ENCODE peak calls at places on chromosome 6, in nine cellular contexts. E is B cell, W is mucosa of descending colon, O is WTC11, Z is cardiac fibroblast, H is lower leg skin, Y is psoas muscle, V is GM06990, B is sigmoid colon. S is an unnamed sample.

GRCh38 chr6:106293113-106293512 is 32.4 kb downstream of the ATG5 start:
- DNase-seq in E (no peak), W (no peak), O (no peak), Z (no peak), H (no peak), Y (no peak), V (no peak), B (no peak), S (no peak)

GRCh38 chr6:105608711-105609374 is 206.0 kb upstream of the PREP start:
- DNase-seq in E (no peak), W (peak), O (no peak), Z (peak), H (no peak), Y (no peak), V (no peak), B (no peak), S (no peak)

GRCh38 chr6:39882567-39882953 is 51.7 kb downstream of the MOCS1 start:
- DNase-seq in E (no peak), W (no peak), O (no peak), Z (peak), H (no peak), Y (no peak), V (no peak), B (peak), S (no peak)

GRCh38 chr6:116412270-116412669 is 41.5 kb downstream of the DSE start:
- DNase-seq in E (no peak), W (no peak), O (no peak), Z (peak), H (no peak), Y (peak), V (no peak), B (peak), S (no peak)

GRCh38 chr6:87702589-87702945 is 534 bp upstream of the AKIRIN2 start:
- DNase-seq in E (peak), W (no peak), O (no peak), Z (peak), H (no peak), Y (no peak), V (no peak), B (no peak), S (no peak)

GRCh38 chr6:18823782-18824386 is 436.7 kb downstream of the RNF144B start:
- DNase-seq in E (no peak), W (peak), O (peak), Z (peak), H (no peak), Y (no peak), V (no peak), B (no peak), S (no peak)

GRCh38 chr6:78611097-78611625 is 256.2 kb upstream of the IRAK1BP1 start:
- DNase-seq in E (no peak), W (no peak), O (no peak), Z (no peak), H (no peak), Y (no peak), V (no peak), B (no peak), S (no peak)

GRCh38 chr6:15244605-15245360 is 1.1 kb upstream of the JARID2 start:
- DNase-seq in E (peak), W (peak), O (peak), Z (peak), H (peak), Y (peak), V (peak), B (peak), S (peak)

GRCh38 chr6:126112171-126112632 is 125.9 kb downstream of the TRMT11 start:
- DNase-seq in E (no peak), W (no peak), O (no peak), Z (peak), H (no peak), Y (no peak), V (no peak), B (no peak), S (no peak)
- TF ChIP-seq CTCF in E (no peak), W (no peak), O (no peak), Z (no peak), H (no peak), Y (no peak), V (no peak), B (no peak), S (no peak)

DNA sequence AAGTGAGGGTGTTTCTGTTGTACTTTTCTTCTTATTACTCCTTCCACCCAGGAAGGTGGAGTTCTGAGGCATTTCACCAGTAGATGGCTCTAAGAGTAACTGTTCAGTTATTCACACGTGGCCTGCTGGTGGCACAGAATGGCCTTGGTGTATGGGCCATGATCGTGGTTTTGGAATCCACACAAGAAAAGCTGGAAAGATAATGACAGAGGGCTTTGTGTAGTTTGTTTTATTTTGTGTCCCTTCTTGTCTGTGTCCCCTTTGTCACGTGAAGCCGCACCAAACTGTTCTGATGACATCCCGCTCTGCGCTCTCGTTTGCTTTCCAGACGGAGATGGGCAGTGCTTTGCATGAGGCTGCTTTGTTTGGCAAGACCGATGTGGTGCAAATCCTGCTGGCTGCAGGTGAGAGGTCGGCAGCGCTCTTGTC is 93.4 kb downstream of the ANKS1A start:
- DNase-seq in E (no peak), W (no peak), O (no peak), Z (peak), H (no peak), Y (no peak), V (no peak), B (no peak), S (peak)
- TF ChIP-seq CTCF in E (no peak), W (no peak), O (no peak), Z (peak), H (no peak), Y (peak), V (peak), B (no peak), S (no peak)

GRCh38 chr6:52303178-52303577 is 18.6 kb upstream of the MCM3 start:
- DNase-seq in E (no peak), W (no peak), O (no peak), Z (no peak), H (no peak), Y (no peak), V (no peak), B (no peak), S (no peak)

GRCh38 chr6:52300489-52300931 is 16.0 kb upstream of the MCM3 start:
- DNase-seq in E (no peak), W (no peak), O (no peak), Z (no peak), H (no peak), Y (no peak), V (no peak), B (no peak), S (no peak)

GRCh38 chr6:52297433-52297832 is 12.9 kb upstream of the MCM3 start:
- DNase-seq in E (no peak), W (no peak), O (no peak), Z (no peak), H (no peak), Y (no peak), V (peak), B (no peak), S (peak)

GRCh38 chr6:52301326-52301725 is 16.8 kb upstream of the MCM3 start:
- DNase-seq in E (no peak), W (no peak), O (no peak), Z (no peak), H (no peak), Y (no peak), V (no peak), B (no peak), S (no peak)

DNA sequence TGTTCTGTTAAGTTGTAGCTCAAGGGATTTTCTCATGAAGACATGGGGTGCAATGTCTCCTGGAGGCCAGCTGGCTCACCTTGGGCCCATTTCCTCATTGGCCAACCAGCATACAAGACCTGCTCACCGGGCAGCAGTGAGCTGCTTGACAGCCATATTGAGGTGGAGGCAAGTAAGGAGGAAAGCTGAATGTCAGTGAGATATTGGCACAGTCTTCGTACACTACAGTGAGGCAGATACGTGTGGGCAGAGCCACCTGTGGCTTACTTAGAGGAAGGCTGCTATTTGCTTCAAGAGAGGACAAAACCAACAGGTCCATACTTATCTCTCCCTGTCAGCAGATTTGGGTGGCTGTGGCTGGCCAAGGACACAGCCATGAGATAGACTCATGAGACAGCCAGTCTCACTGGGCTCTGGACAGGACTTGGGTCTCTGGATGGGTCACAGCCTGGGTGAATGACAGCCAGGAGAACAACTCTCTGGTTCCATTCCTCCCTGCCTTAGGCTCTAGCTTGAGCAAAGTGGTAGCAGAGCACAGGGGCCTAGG is 15.1 kb upstream of the MCM3 start:
- DNase-seq in E (no peak), W (no peak), O (no peak), Z (no peak), H (no peak), Y (no peak), V (no peak), B (no peak), S (no peak)
- TF ChIP-seq CTCF in E (no peak), W (no peak), O (no peak), Z (no peak), H (no peak), Y (no peak), V (no peak), B (no peak), S (no peak)

GRCh38 chr6:73542882-73543281 is 22.1 kb upstream of the EEF1A1 start:
- DNase-seq in E (no peak), W (no peak), O (no peak), Z (no peak), H (peak), Y (no peak), V (no peak), B (no peak), S (no peak)
- TF ChIP-seq CTCF in E (no peak), W (no peak), O (no peak), Z (no peak), H (no peak), Y (no peak), V (no peak), B (no peak), S (no peak)

GRCh38 chr6:82364087-82365010 is 732 bp downstream of the TPBG start:
- DNase-seq in E (no peak), W (peak), O (peak), Z (peak), H (peak), Y (peak), V (peak), B (peak), S (peak)
- TF ChIP-seq CTCF in E (no peak), W (no peak), O (no peak), Z (peak), H (no peak), Y (no peak), V (peak), B (no peak), S (no peak)

GRCh38 chr6:144597511-144597910 is 312.4 kb downstream of the UTRN start:
- DNase-seq in E (no peak), W (no peak), O (no peak), Z (no peak), H (no peak), Y (no peak), V (no peak), B (no peak), S (no peak)
- TF ChIP-seq CTCF in E (no peak), W (no peak), O (no peak), Z (no peak), H (no peak), Y (no peak), V (no peak), B (no peak), S (no peak)

GRCh38 chr6:26392932-26393636 is 9.0 kb upstream of the BTN3A1 start:
- DNase-seq in E (no peak), W (no peak), O (no peak), Z (peak), H (no peak), Y (no peak), V (no peak), B (no peak), S (no peak)
- TF ChIP-seq CTCF in E (no peak), W (no peak), O (no peak), Z (no peak), H (no peak), Y (no peak), V (no peak), B (no peak), S (no peak)

GRCh38 chr6:26520088-26520839 is 17.9 kb upstream of the HMGN4 start:
- DNase-seq in E (no peak), W (no peak), O (peak), Z (no peak), H (no peak), Y (no peak), V (no peak), B (peak), S (no peak)

GRCh38 chr6:26519359-26519758 is 18.8 kb upstream of the HMGN4 start:
- DNase-seq in E (no peak), W (no peak), O (no peak), Z (no peak), H (no peak), Y (no peak), V (no peak), B (no peak), S (no peak)

GRCh38 chr6:26521485-26522391 is 16.4 kb upstream of the HMGN4 start:
- DNase-seq in E (peak), W (peak), O (peak), Z (peak), H (peak), Y (peak), V (peak), B (peak), S (peak)

GRCh38 chr6:26524722-26525360 is 13.3 kb upstream of the HMGN4 start:
- DNase-seq in E (no peak), W (no peak), O (no peak), Z (no peak), H (peak), Y (no peak), V (no peak), B (no peak), S (no peak)

GRCh38 chr6:26520840-26521484 is 17.2 kb upstream of the HMGN4 start:
- DNase-seq in E (peak), W (peak), O (peak), Z (peak), H (peak), Y (peak), V (peak), B (peak), S (peak)
- TF ChIP-seq CTCF in E (no peak), W (no peak), O (no peak), Z (no peak), H (no peak), Y (no peak), V (peak), B (no peak), S (no peak)

DNA sequence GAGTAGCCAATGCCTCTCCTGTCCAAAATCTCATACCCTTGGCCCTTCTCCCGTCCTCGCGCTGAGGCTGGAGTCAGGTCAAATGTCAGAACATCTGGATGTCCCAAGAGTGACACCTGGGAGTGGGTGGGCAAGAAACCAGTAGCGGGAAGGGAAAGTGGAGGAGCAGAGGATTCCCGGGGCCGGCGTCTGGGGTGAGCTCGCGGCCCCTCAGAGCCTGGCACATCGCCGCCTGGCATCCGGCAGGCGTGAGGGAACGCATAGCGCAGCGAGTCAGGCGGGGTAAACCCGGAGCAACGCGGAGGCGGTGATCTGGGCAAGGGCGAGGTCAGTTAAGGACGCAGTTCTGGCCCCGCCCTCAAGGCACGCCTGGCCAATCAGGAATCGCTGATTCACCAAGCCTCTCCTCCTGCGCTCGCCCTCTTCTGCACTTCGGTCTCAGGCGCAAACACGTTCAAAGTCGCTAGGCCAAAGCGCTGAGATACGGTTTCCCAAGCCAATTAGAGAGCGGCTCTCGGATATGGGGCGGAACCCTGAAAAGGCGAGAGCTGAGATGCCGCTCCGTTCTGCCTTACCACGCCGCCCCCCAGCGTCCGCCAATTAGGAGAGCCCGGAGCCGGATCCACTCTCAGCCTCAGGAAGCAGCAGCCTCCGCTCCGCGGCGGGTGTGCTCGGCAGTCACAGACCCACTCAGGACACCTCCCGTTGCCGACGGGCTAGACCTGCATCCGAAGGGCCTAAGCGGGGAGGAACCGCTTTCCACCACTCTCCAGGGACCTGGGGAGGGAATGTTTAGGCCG is 22.5 kb downstream of the VPS52 start:
- DNase-seq in E (peak), W (peak), O (peak), Z (peak), H (peak), Y (peak), V (peak), B (peak), S (peak)
- TF ChIP-seq CTCF in E (no peak), W (no peak), O (no peak), Z (no peak), H (no peak), Y (no peak), V (no peak), B (no peak), S (no peak)

DNA sequence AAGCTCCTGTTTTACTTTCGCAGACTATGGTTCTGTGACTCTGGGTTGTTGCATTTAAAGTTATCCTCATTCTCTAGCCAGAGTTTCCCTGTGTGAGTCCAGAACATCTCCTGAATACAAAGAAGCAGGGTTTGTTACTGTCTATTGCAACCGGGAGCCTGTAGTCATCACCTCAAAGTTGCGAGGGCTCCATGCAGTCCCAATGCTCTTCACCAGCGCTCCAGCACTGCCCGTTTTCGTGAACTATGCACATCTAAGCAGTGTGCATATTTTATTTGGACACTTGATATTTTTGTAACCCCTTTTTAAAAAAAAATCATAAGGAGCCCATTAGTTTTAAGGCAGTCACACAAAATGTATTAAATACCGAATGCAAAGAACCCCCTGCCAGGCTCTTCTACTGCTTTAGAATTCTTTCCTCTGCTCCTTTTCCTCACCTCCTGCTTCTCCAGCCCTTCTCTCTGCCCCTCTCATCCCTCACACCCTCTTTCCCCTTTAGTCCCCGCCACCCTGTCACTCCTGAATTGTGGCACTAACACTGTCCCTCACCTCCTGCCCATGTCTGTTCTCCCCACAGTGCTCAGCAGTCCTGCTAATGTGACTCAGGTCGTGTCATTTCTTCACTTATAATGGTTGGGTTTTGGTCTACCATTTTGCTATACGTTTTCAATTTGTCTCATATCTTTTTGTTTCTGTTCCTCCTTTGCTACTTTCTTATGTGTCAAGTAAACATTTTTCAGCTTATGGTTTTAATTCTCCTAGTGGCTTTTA is 1.1 kb upstream of the HLA-C start:
- DNase-seq in E (no peak), W (peak), O (no peak), Z (no peak), H (no peak), Y (no peak), V (no peak), B (no peak), S (no peak)
- TF ChIP-seq CTCF in E (no peak), W (no peak), O (no peak), Z (no peak), H (no peak), Y (no peak), V (no peak), B (no peak), S (no peak)